ENCODE peak calls at places on chromosomes 1 and 21, in six cellular contexts. Z, Y, U, R, D and C are unnamed samples.

GRCh38 chr1:10628685-10629084 is 153.9 kb downstream of the PEX14 start:
- DNase-seq in R (no peak), Z (no peak), Y (no peak), D (peak; percentile 89), U (no peak), C (peak; percentile 78)

GRCh38 chr1:172745014-172745413 is 86.1 kb downstream of the FASLG start:
- DNase-seq in Z (peak; percentile 67), Y (no peak), U (peak; percentile 41), D (no peak), R (no peak), C (peak; percentile 41)

GRCh38 chr1:181141431-181141910 is 53.0 kb downstream of the IER5 start:
- DNase-seq in R (no peak), Y (peak; percentile 90), Z (no peak), U (no peak), D (no peak), C (peak; percentile 49)

GRCh38 chr1:2971146-2971501 is 50.1 kb upstream of the ACTRT2 start:
- DNase-seq in D (no peak), R (peak; percentile 59), U (no peak), Z (no peak), Y (peak; percentile 49), C (no peak)

GRCh38 chr1:1272341-1273151 is 1.1 kb downstream of the UBE2J2 start:
- DNase-seq in R (no peak), U (no peak), Z (no peak), Y (peak; percentile 85), D (no peak), C (no peak)

GRCh38 chr1:12466816-12467215 is 151.2 kb downstream of the DHRS3 start:
- DNase-seq in D (no peak), Y (no peak), U (no peak), R (no peak), Z (no peak), C (no peak)

GRCh38 chr1:44659566-44659965 is 14.7 kb downstream of the TMEM53 start:
- DNase-seq in Y (no peak), R (no peak), D (no peak), U (no peak), Z (no peak), C (no peak)

GRCh38 chr1:28087614-28088167 is 719 bp downstream of the EYA3 start:
- DNase-seq in Z (peak; percentile 63), R (no peak), D (no peak), U (no peak), Y (no peak), C (peak; percentile 22)

GRCh38 chr1:94180650-94181049 is 56.7 kb downstream of the ARHGAP29 start:
- DNase-seq in U (no peak), Z (no peak), R (no peak), Y (no peak), D (no peak), C (no peak)

GRCh38 chr1:48568501-48568900 is 96.5 kb upstream of the SPATA6 start:
- DNase-seq in Y (no peak), R (no peak), Z (no peak), U (no peak), D (no peak), C (no peak)

GRCh38 chr1:223549740-223550139 is 115.8 kb downstream of the CAPN8 start:
- DNase-seq in R (no peak), Y (no peak), Z (no peak), U (no peak), D (no peak), C (no peak)

GRCh38 chr1:151782741-151783140 is 7.6 kb downstream of the TDRKH start:
- DNase-seq in Y (no peak), R (no peak), U (no peak), D (no peak), Z (no peak), C (no peak)

GRCh38 chr1:48470506-48470905 is 1.5 kb downstream of the SPATA6 start:
- DNase-seq in R (peak; percentile 74), Z (peak; percentile 42), U (no peak), D (peak; percentile 80), Y (peak; percentile 66), C (peak; percentile 79)

GRCh38 chr1:48931571-48932251 is 155.0 kb upstream of the BEND5 start:
- DNase-seq in U (no peak), Z (no peak), Y (no peak), D (peak; percentile 45), R (no peak), C (peak; percentile 17)

GRCh38 chr1:215081566-215082531 is 688 bp upstream of the KCNK2 start:
- DNase-seq in Z (peak; percentile 44), R (no peak), D (no peak), Y (peak; percentile 42), U (peak; percentile 14), C (no peak)

GRCh38 chr1:192869308-192869940 is 60.6 kb downstream of the RGS2 start:
- DNase-seq in U (no peak), R (no peak), D (no peak), Y (no peak), Z (no peak), C (peak; percentile 63)

GRCh38 chr1:5757177-5757820 is 234.9 kb downstream of the NPHP4 start:
- DNase-seq in U (no peak), R (no peak), Y (no peak), D (peak; percentile 37), Z (no peak), C (no peak)

GRCh38 chr1:115364776-115365155 is 26.7 kb upstream of the NGF start:
- DNase-seq in R (no peak), Y (no peak), U (no peak), Z (no peak), D (no peak), C (no peak)

GRCh38 chr1:85911742-85912141 is 203.5 kb upstream of the ZNHIT6 start:
- DNase-seq in U (no peak), Y (no peak), D (no peak), R (no peak), Z (peak; percentile 3), C (no peak)

GRCh38 chr1:10724052-10724494 is 72.4 kb downstream of the CASZ1 start:
- DNase-seq in R (no peak), Y (no peak), D (peak; percentile 73), Z (no peak), U (no peak), C (no peak)

GRCh38 chr1:236156512-236157208 is 14.3 kb downstream of the GPR137B start:
- DNase-seq in D (no peak), U (no peak), Y (peak; percentile 85), R (no peak), Z (no peak), C (peak; percentile 47)

GRCh38 chr1:162996261-162996660 is 72.9 kb upstream of the RGS4 start:
- DNase-seq in Y (no peak), U (no peak), R (no peak), D (no peak), Z (no peak), C (no peak)

GRCh38 chr1:9204156-9204720 is 30.3 kb upstream of the H6PD start:
- DNase-seq in D (no peak), R (no peak), Z (no peak), U (no peak), Y (no peak), C (no peak)

GRCh38 chr1:202047977-202048376 is 37.6 kb downstream of the ELF3 start:
- DNase-seq in R (no peak), Y (no peak), U (no peak), Z (no peak), D (no peak), C (no peak)

GRCh38 chr1:25875154-25875855 is at the start of gene PAQR7:
- DNase-seq in Z (peak; percentile 87), D (peak; percentile 93), Y (peak; percentile 94), U (peak; percentile 70), R (peak; percentile 87), C (peak; percentile 86)

GRCh38 chr1:17549384-17549783 is 9.9 kb downstream of the ARHGEF10L start:
- DNase-seq in U (no peak), Y (no peak), Z (no peak), R (no peak), D (no peak), C (no peak)

GRCh38 chr1:17551755-17552234 is 12.3 kb downstream of the ARHGEF10L start:
- DNase-seq in Z (no peak), D (peak; percentile 33), U (no peak), Y (no peak), R (peak; percentile 88), C (peak; percentile 77)

GRCh38 chr1:17553970-17554369 is 14.5 kb downstream of the ARHGEF10L start:
- DNase-seq in Y (no peak), D (peak; percentile 8), Z (no peak), U (no peak), R (no peak), C (no peak)

GRCh38 chr1:17547271-17547670 is 7.8 kb downstream of the ARHGEF10L start:
- DNase-seq in D (no peak), Z (peak; percentile 67), R (no peak), Y (no peak), U (no peak), C (no peak)

GRCh38 chr1:17550684-17551584 is 11.4 kb downstream of the ARHGEF10L start:
- DNase-seq in D (peak; percentile 19), Y (no peak), U (no peak), Z (no peak), R (no peak), C (no peak)
- H3K4me3 ChIP-seq in D (no peak overlapping the region), Y (no peak overlapping the region), U (no peak overlapping the region), Z (no peak overlapping the region), R (peak overlapping the region; percentile 40), C (no peak overlapping the region)

GRCh38 chr21:33948951-33949444 is 33.4 kb upstream of the ATP5PO start:
- DNase-seq in Z (no peak), D (no peak), U (no peak), Y (no peak), R (no peak), C (peak; percentile 37)

GRCh38 chr21:33951276-33952178 is 35.9 kb upstream of the ATP5PO start:
- DNase-seq in Y (no peak), R (no peak), D (no peak), U (no peak), Z (no peak), C (no peak)

GRCh38 chr21:33950425-33951079 is 34.9 kb upstream of the ATP5PO start:
- DNase-seq in Z (no peak), R (no peak), D (no peak), U (no peak), Y (no peak), C (no peak)

GRCh38 chr21:33948096-33948950 is 32.7 kb upstream of the ATP5PO start:
- DNase-seq in Z (peak; percentile 85), Y (peak; percentile 83), D (peak; percentile 79), U (peak; percentile 78), R (no peak), C (peak; percentile 78)

GRCh38 chr21:33949516-33950424 is 34.2 kb upstream of the ATP5PO start:
- DNase-seq in Z (no peak), D (no peak), R (no peak), U (no peak), Y (no peak), C (no peak)
- H3K4me3 ChIP-seq in Z (no peak overlapping the region), D (no peak overlapping the region), R (no peak overlapping the region), U (no peak overlapping the region), Y (no peak overlapping the region), C (no peak overlapping the region)

GRCh38 chr1:150110066-150110465 is 39.6 kb upstream of the PLEKHO1 start:
- DNase-seq in R (no peak), Z (no peak), Y (no peak), D (no peak), U (no peak), C (no peak)
- H3K4me3 ChIP-seq in R (no peak overlapping the region), Z (no peak overlapping the region), Y (no peak overlapping the region), D (peak overlapping the region; percentile 13), U (no peak overlapping the region), C (no peak overlapping the region)

DNA sequence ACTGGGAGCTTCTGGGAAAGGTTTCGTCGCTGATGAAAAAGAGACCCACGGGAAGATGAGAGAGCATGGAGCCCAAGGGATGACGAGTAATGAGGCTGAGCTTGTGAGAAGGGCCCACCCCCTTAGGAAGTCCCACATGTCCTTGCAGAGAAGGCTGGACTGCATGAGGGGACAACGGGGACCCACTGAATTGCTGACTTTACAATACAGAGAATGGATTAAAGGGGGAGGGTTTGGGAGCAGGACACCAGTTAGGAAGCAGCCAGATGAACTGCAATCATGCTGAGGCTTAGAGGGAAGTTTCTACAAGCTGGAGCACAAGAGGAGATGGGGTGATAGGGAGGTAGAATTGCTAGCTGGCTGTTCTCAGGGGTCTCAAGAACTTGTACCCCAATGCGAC is 5.5 kb upstream of the TMEM51 start:
- DNase-seq in U (no peak), R (no peak), D (no peak), Y (no peak), Z (no peak), C (no peak)
- H3K4me3 ChIP-seq in U (no peak overlapping the region), R (no peak overlapping the region), D (no peak overlapping the region), Y (no peak overlapping the region), Z (no peak overlapping the region), C (no peak overlapping the region)